ENCODE peak calls at places on chromosomes 6 and 20, in five cellular contexts. X, U, P, A and Q are unnamed samples.

GRCh38 chr6:97668716-97669115 is 385.7 kb upstream of the MMS22L start:
- ATAC-seq in X (no peak), U (peak), P (no peak), A (no peak), Q (peak)

GRCh38 chr6:37004044-37004984 is 1.1 kb upstream of the FGD2 start:
- ATAC-seq in X (no peak), U (no peak), P (no peak), A (no peak), Q (no peak)

GRCh38 chr20:48448601-48449384 is 379.0 kb downstream of the PREX1 start:
- ATAC-seq in X (no peak), U (no peak), P (no peak), A (no peak), Q (no peak)

GRCh38 chr20:64010711-64011237 is 25.2 kb upstream of the C20orf204 start:
- ATAC-seq in X (no peak), U (no peak), P (no peak), A (no peak), Q (no peak)

GRCh38 chr6:148464319-148465010 is 121.8 kb downstream of the SASH1 start:
- ATAC-seq in X (peak), U (peak), P (peak), A (peak), Q (peak)

GRCh38 chr6:18138906-18139305 is 16.0 kb downstream of the TPMT start:
- ATAC-seq in X (no peak), U (no peak), P (no peak), A (no peak), Q (no peak)

GRCh38 chr20:49891486-49891885 is 23.8 kb downstream of the SPATA2 start:
- ATAC-seq in X (no peak), U (no peak), P (no peak), A (no peak), Q (no peak)

GRCh38 chr6:41581381-41581991 is 35.3 kb downstream of the FOXP4 start:
- ATAC-seq in X (peak), U (peak), P (peak), A (no peak), Q (no peak)

GRCh38 chr6:36933102-36933501 is 21.4 kb upstream of the PI16 start:
- ATAC-seq in X (no peak), U (no peak), P (no peak), A (no peak), Q (no peak)

GRCh38 chr6:3075522-3076113 is 7.3 kb downstream of the RIPK1 start:
- ATAC-seq in X (no peak), U (no peak), P (no peak), A (no peak), Q (no peak)

GRCh38 chr6:53699462-53699861 is 33.9 kb upstream of the KLHL31 start:
- ATAC-seq in X (no peak), U (no peak), P (no peak), A (no peak), Q (no peak)

GRCh38 chr6:76861403-76861802 is 601.9 kb downstream of the HTR1B start:
- ATAC-seq in X (peak), U (no peak), P (no peak), A (peak), Q (no peak)

GRCh38 chr20:35252037-35252461 is 25.6 kb downstream of the MMP24 start:
- ATAC-seq in X (peak), U (no peak), P (no peak), A (no peak), Q (no peak)

GRCh38 chr6:87922191-87922946 is 125.3 kb upstream of the SPACA1 start:
- ATAC-seq in X (no peak), U (no peak), P (no peak), A (no peak), Q (no peak)

GRCh38 chr6:11727995-11728961 is 50.3 kb downstream of the ADTRP start:
- ATAC-seq in X (peak), U (no peak), P (no peak), A (no peak), Q (no peak)

GRCh38 chr6:210104-210456 is 82.2 kb upstream of the DUSP22 start:
- ATAC-seq in X (no peak), U (no peak), P (no peak), A (no peak), Q (no peak)

GRCh38 chr6:84358581-84358980 is 131.1 kb upstream of the CEP162 start:
- ATAC-seq in X (no peak), U (no peak), P (no peak), A (no peak), Q (no peak)

GRCh38 chr6:16600026-16600425 is 161.2 kb downstream of the ATXN1 start:
- ATAC-seq in X (no peak), U (no peak), P (no peak), A (no peak), Q (no peak)

GRCh38 chr6:169979873-169980440 is 228.5 kb downstream of the ERMARD start:
- ATAC-seq in X (no peak), U (no peak), P (no peak), A (no peak), Q (no peak)
- H3K27ac ChIP-seq in X (no peak), U (no peak), P (no peak), A (no peak), Q (no peak)

GRCh38 chr6:151056230-151056907 is 183.4 kb upstream of the AKAP12 start:
- ATAC-seq in X (no peak), U (no peak), P (no peak), A (no peak), Q (no peak)
- H3K27ac ChIP-seq in X (no peak), U (no peak), P (no peak), A (no peak), Q (no peak)

GRCh38 chr20:51156796-51157119 is 133.9 kb upstream of the KCNG1 start:
- ATAC-seq in X (peak), U (no peak), P (no peak), A (no peak), Q (no peak)
- H3K27ac ChIP-seq in X (no peak), U (no peak), P (no peak), A (no peak), Q (peak)

GRCh38 chr20:10649817-10650200 is 24.0 kb downstream of the JAG1 start:
- ATAC-seq in X (no peak), U (no peak), P (no peak), A (no peak), Q (no peak)
- H3K27ac ChIP-seq in X (no peak), U (no peak), P (no peak), A (no peak), Q (no peak)

GRCh38 chr20:33488201-33488600 is 1.7 kb upstream of the CBFA2T2 start:
- ATAC-seq in X (no peak), U (no peak), P (no peak), A (no peak), Q (no peak)

GRCh38 chr20:33493076-33493766 is 3.3 kb downstream of the CBFA2T2 start:
- ATAC-seq in X (no peak), U (no peak), P (no peak), A (no peak), Q (no peak)

GRCh38 chr20:33490023-33490933 is at the start of gene CBFA2T2:
- ATAC-seq in X (peak), U (peak), P (peak), A (peak), Q (peak)

GRCh38 chr20:33489495-33490022 is 337 bp upstream of the CBFA2T2 start:
- ATAC-seq in X (peak), U (peak), P (peak), A (peak), Q (peak)

GRCh38 chr20:33490934-33491656 is 1.2 kb downstream of the CBFA2T2 start:
- ATAC-seq in X (no peak), U (no peak), P (no peak), A (no peak), Q (no peak)
- H3K27ac ChIP-seq in X (peak), U (peak), P (no peak), A (peak), Q (peak)